ENCODE peak calls at places on chromosome 16, in six cellular contexts. S is CD8-positive, alpha-beta T cell; X is tibial artery; Q is stomach; L is neural progenitor cell; T is activated CD8-positive, alpha-beta T cell treated with anti-CD3 and anti-CD28 coated beads for 36 hours. I is an unnamed sample.

GRCh38 chr16:55930036-55930435 is 54.9 kb upstream of the CES5A start:
- DNase-seq in S (no peak), Q (no peak), X (no peak), T (no peak), L (no peak), I (no peak)

GRCh38 chr16:62190426-62190825 is 154.2 kb upstream of the CDH8 start:
- DNase-seq in X (no peak), Q (no peak), T (no peak), S (no peak), L (peak), I (no peak)

GRCh38 chr16:86261379-86261778 is 248.9 kb upstream of the FOXF1 start:
- DNase-seq in X (no peak), T (no peak), S (no peak), Q (no peak), L (no peak), I (no peak)

GRCh38 chr16:90048737-90049330 is 28.3 kb downstream of the PRDM7 start:
- DNase-seq in X (no peak), T (no peak), Q (no peak), S (no peak), L (no peak), I (no peak)

GRCh38 chr16:19861811-19862327 is 22.8 kb downstream of the GPRC5B start:
- DNase-seq in T (no peak), L (peak), S (no peak), Q (no peak), X (no peak), I (no peak)

GRCh38 chr16:2496223-2497115 is 17.3 kb upstream of the ATP6V0C start:
- DNase-seq in X (no peak), T (no peak), Q (no peak), L (no peak), S (no peak), I (no peak)

GRCh38 chr16:4868573-4868972 is 21.3 kb downstream of the UBN1 start:
- DNase-seq in S (no peak), X (no peak), Q (no peak), L (no peak), T (no peak), I (no peak)

GRCh38 chr16:79601092-79601977 is 798 bp upstream of the MAF start:
- DNase-seq in L (peak), Q (peak), S (peak), T (peak), X (peak), I (no peak)

GRCh38 chr16:457732-458400 is 32.4 kb downstream of the RAB11FIP3 start:
- DNase-seq in X (no peak), Q (no peak), L (no peak), S (no peak), T (no peak), I (no peak)

GRCh38 chr16:58462997-58463891 is 36.7 kb upstream of the NDRG4 start:
- DNase-seq in Q (no peak), T (peak), S (no peak), X (no peak), L (peak), I (peak)

GRCh38 chr16:11390573-11391495 is 45.6 kb downstream of the RMI2 start:
- DNase-seq in L (peak), T (no peak), Q (no peak), X (no peak), S (no peak), I (peak)

GRCh38 chr16:19745286-19746018 is 27.4 kb downstream of the IQCK start:
- DNase-seq in L (no peak), X (no peak), Q (no peak), T (no peak), S (no peak), I (no peak)

GRCh38 chr16:74700206-74701040 is at the start of gene MLKL:
- DNase-seq in S (peak), Q (peak), X (peak), T (peak), L (peak), I (peak)

GRCh38 chr16:30786936-30787612 is at the start of gene ZNF629:
- DNase-seq in S (no peak), T (peak), Q (peak), L (peak), X (peak), I (peak)

GRCh38 chr16:27646811-27647210 is 96.9 kb downstream of the KATNIP start:
- DNase-seq in T (peak), X (no peak), Q (no peak), L (no peak), S (no peak), I (no peak)

GRCh38 chr16:64641343-64641742 is 480.5 kb downstream of the CDH11 start:
- DNase-seq in T (no peak), S (no peak), X (no peak), L (no peak), Q (no peak), I (no peak)

GRCh38 chr16:47469227-47469626 is 8.1 kb downstream of the PHKB start:
- DNase-seq in X (no peak), Q (no peak), S (no peak), T (no peak), L (no peak), I (no peak)

GRCh38 chr16:11670171-11671131 is 2.2 kb downstream of the SNN start:
- DNase-seq in T (peak), L (no peak), S (no peak), Q (no peak), X (no peak), I (peak)

GRCh38 chr16:25419681-25420080 is 162.0 kb upstream of the ZKSCAN2 start:
- DNase-seq in Q (no peak), X (no peak), L (no peak), S (no peak), T (no peak), I (no peak)

GRCh38 chr16:8173111-8173644 is 417.1 kb downstream of the TMEM114 start:
- DNase-seq in S (no peak), T (peak), L (peak), Q (peak), X (peak), I (peak)

GRCh38 chr16:27698746-27699145 is 148.8 kb downstream of the KATNIP start:
- DNase-seq in L (no peak), X (no peak), T (no peak), S (no peak), Q (no peak), I (no peak)

GRCh38 chr16:85051067-85051709 is 23.6 kb downstream of the KIAA0513 start:
- DNase-seq in Q (no peak), X (no peak), S (no peak), T (no peak), L (no peak), I (no peak)

GRCh38 chr16:11437069-11437468 is 91.8 kb downstream of the RMI2 start:
- DNase-seq in S (no peak), L (no peak), T (no peak), X (no peak), Q (no peak), I (no peak)

GRCh38 chr16:17512636-17513220 is 42.0 kb upstream of the XYLT1 start:
- DNase-seq in X (no peak), S (no peak), Q (no peak), L (no peak), T (no peak), I (no peak)

GRCh38 chr16:2511128-2511785 is 2.5 kb upstream of the ATP6V0C start:
- DNase-seq in X (peak), S (no peak), Q (peak), L (peak), T (no peak), I (no peak)

GRCh38 chr16:22317625-22318024 is 20.4 kb downstream of the POLR3E start:
- DNase-seq in T (no peak), X (no peak), S (no peak), L (no peak), Q (no peak), I (no peak)

GRCh38 chr16:1580256-1580655 is 31.6 kb downstream of the IFT140 start:
- DNase-seq in S (no peak), L (no peak), T (no peak), Q (no peak), X (no peak), I (no peak)

GRCh38 chr16:68473358-68474064 is 25.2 kb upstream of the SMPD3 start:
- DNase-seq in Q (no peak), S (no peak), X (no peak), T (no peak), L (no peak), I (no peak)

GRCh38 chr16:10600792-10601443 is 20.5 kb upstream of the EMP2 start:
- DNase-seq in X (no peak), T (no peak), Q (no peak), L (no peak), S (no peak), I (no peak)

GRCh38 chr16:4373356-4373908 is 1.8 kb downstream of the VASN start:
- DNase-seq in S (no peak), Q (no peak), X (no peak), T (no peak), L (no peak), I (no peak)

GRCh38 chr16:55663770-55664677 is 8.2 kb downstream of the SLC6A2 start:
- DNase-seq in Q (no peak), S (no peak), L (no peak), X (no peak), T (no peak), I (no peak)

GRCh38 chr16:86354641-86355040 is 155.7 kb upstream of the FOXF1 start:
- DNase-seq in Q (no peak), S (no peak), L (no peak), X (no peak), T (no peak), I (no peak)

GRCh38 chr16:6897910-6898475 is 434.7 kb upstream of the RBFOX1 start:
- DNase-seq in L (peak), S (no peak), Q (no peak), T (no peak), X (no peak), I (no peak)

GRCh38 chr16:57661510-57661909 is 6.6 kb upstream of the ADGRG3 start:
- DNase-seq in Q (no peak), L (no peak), T (no peak), S (no peak), X (no peak), I (no peak)

GRCh38 chr16:53707671-53708070 is 3.7 kb downstream of the FTO start:
- DNase-seq in Q (no peak), X (no peak), T (no peak), L (no peak), S (no peak), I (no peak)

GRCh38 chr16:53708490-53708889 is 4.5 kb downstream of the FTO start:
- DNase-seq in X (no peak), T (no peak), Q (no peak), L (no peak), S (no peak), I (no peak)

GRCh38 chr16:53704445-53704813 is 473 bp downstream of the FTO start:
- DNase-seq in T (no peak), L (peak), S (no peak), Q (no peak), X (no peak), I (no peak)

DNA sequence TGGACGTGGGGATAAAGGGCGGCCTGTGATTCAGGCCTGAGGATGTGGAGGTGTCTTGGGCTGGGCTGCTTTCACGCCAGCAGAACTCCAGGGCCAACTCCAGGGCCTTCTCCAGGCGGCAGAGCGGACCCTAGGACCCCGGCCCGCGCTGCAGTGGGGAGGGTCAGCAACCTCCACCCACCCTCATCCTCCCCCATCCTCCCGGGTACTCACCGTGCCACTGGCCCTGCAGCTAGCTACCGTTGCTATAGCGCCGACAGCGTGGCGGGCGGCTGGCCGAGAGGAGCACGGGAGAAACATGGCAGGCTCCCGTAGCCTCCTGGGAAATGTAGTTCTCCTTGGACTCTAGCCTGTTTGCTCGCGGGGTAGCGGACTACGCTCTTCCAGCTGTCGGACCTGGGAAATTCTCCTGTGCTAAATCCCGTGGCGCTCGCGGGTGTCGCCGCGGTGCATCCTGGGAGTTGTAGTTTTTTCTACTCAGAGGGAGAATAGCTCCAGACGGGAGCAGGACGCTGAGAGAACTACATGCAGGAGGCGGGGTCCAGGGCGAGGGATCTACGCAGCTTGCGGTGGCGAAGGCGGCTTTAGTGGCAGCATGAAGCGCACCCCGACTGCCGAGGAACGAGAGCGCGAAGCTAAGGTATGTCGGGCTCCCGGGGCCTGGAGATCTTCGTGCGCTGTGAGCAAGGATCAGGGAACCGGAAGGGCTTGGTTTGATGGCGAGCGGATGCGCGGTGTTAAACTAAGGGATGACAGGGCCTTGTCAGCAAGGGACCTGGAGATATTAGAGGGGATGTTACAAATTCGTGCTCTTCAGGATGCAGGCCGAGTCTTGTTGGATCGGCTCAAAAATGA is at the start of the genes FTO and RPGRIP1L:
- DNase-seq in Q (peak), T (peak), X (peak), L (peak), S (peak), I (peak)
- TF ChIP-seq CTCF in Q (no peak), T (no peak), X (peak), L (peak), S (no peak), I (no peak)

DNA sequence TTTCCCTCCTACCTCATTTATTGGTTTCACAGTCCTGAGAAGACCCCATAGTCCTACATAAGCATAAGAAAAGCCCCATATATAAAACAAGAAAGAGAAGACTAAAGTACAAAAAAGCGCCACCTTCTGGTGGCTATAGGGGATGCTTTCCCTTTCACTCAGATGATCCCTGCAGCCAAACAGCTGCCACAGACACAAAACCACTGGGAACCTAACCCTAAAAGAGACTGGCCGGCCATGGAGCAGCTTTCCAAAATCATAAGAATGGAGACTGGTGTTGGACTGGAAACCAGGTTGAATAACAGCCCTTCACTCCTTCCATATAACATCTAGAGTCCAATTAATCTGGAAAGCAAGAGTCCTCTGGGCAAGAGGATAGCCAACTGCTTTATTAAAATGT is 11.4 kb downstream of the DYNC1LI2 start:
- DNase-seq in L (peak), S (no peak), X (no peak), T (peak), Q (no peak), I (peak)
- TF ChIP-seq CTCF in L (peak), S (peak), X (peak), T (peak), Q (no peak), I (peak)

DNA sequence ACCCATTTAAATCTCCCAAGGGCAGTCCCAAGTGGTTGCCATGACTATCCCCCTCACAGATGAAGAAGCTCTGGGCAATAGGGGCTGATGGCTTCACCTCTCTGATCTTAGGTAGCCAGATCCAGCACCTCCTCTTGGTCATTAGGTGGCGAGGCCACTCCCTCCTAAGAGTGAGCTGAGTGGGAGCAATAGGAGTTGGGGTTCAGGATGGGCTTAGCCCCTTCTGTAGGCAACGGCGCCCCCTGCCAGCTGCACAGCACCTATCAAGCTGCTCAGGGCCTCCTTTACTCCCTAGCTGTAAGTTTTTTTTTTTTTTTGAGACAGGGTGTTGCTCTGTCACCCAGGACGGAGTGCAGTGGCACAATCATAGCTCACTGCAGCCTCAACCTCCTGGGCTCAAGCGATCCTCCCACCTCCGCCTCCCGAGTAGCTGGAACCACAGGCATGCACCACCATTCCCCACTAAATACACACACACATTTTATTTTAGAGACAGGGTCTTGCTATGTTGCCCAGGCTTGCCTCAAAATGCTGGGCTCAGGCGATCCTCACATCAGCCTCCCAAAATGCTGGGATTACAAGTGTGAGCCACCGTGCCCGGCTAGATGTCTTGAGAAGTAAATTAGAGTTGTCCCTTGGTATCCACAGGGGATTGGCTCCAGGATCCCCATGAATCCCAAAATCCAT is 3.5 kb upstream of the RRAD start:
- DNase-seq in X (no peak), S (no peak), L (peak), T (peak), Q (no peak), I (peak)
- TF ChIP-seq CTCF in X (peak), S (peak), L (peak), T (peak), Q (no peak), I (peak)

GRCh38 chr16:81449899-81450608 is 5.4 kb downstream of the CMIP start:
- DNase-seq in T (no peak), Q (no peak), S (no peak), X (no peak), L (no peak), I (no peak)

GRCh38 chr16:81451753-81452680 is 7.4 kb downstream of the CMIP start:
- DNase-seq in L (no peak), X (peak), S (no peak), Q (no peak), T (peak), I (no peak)

GRCh38 chr16:81453091-81453728 is 8.6 kb downstream of the CMIP start:
- DNase-seq in Q (no peak), L (no peak), X (no peak), T (no peak), S (no peak), I (no peak)

GRCh38 chr16:81449241-81449640 is 4.6 kb downstream of the CMIP start:
- DNase-seq in T (peak), L (no peak), S (no peak), X (no peak), Q (no peak), I (no peak)

GRCh38 chr16:81450783-81451491 is 6.3 kb downstream of the CMIP start:
- DNase-seq in S (no peak), T (peak), X (no peak), L (no peak), Q (no peak), I (no peak)
- TF ChIP-seq CTCF in S (no peak), T (no peak), X (no peak), L (no peak), Q (no peak), I (no peak)

GRCh38 chr16:50500171-50500874 is 47.9 kb upstream of the NKD1 start:
- DNase-seq in T (no peak), L (no peak), X (no peak), Q (no peak), S (no peak), I (no peak)

GRCh38 chr16:50499254-50499653 is 48.9 kb upstream of the NKD1 start:
- DNase-seq in T (no peak), X (no peak), L (no peak), S (no peak), Q (no peak), I (no peak)

GRCh38 chr16:50501986-50502615 is 46.1 kb upstream of the NKD1 start:
- DNase-seq in Q (no peak), T (no peak), L (no peak), X (no peak), S (no peak), I (no peak)

GRCh38 chr16:50502616-50503000 is 45.6 kb upstream of the NKD1 start:
- DNase-seq in Q (no peak), T (no peak), L (no peak), S (no peak), X (no peak), I (no peak)

GRCh38 chr16:50501251-50501650 is 46.9 kb upstream of the NKD1 start:
- DNase-seq in Q (no peak), X (no peak), T (no peak), S (no peak), L (no peak), I (no peak)
- TF ChIP-seq CTCF in Q (no peak), X (no peak), T (no peak), S (no peak), L (no peak), I (no peak)

I was measured in GM20000.